ENCODE peak calls at places on chromosomes 11 and 22, in nine cellular contexts. J is activated T-cell treated with anti-CD3 and anti-CD28 coated beads for 48 hours; C is caudate nucleus; S is glutamatergic neuron; U is stimulated activated CD8-positive, alpha-beta memory T cell treated with anti-CD3 and anti-CD28 coated beads, Interleukin-4, amount 100 ng/mL, for 24 hours; Z is left ventricle myocardium inferior; B is activated CD4-positive, alpha-beta T cell treated with anti-CD3 and anti-CD28 coated beads, Interleukin-2, amount 50 U/mL, for 4 hours; P is cerebellum; X is stimulated activated CD4-positive, alpha-beta T cell treated with anti-CD3 and anti-CD28 coated beads, Interleukin-4, amount 100 ng/mL, for 24 hours. G is an unnamed sample.

GRCh38 chr11:69294621-69295078 is 695 bp downstream of the MYEOV start:
- DNase-seq in J (no peak), C (no peak), S (no peak), U (no peak), Z (no peak), B (no peak), P (no peak), X (no peak), G (no peak)

GRCh38 chr11:101127699-101128570 is 1.7 kb downstream of the PGR start:
- DNase-seq in J (no peak), C (no peak), S (peak; percentile 53), U (no peak), Z (peak; percentile 33), B (no peak), P (no peak), X (no peak), G (peak; percentile 9)

GRCh38 chr11:119482561-119483001 is 59.6 kb upstream of the THY1 start:
- DNase-seq in J (no peak), C (no peak), S (no peak), U (no peak), Z (no peak), B (no peak), P (no peak), X (no peak), G (no peak)

GRCh38 chr11:98260983-98261382 is 759.8 kb upstream of the CNTN5 start:
- DNase-seq in J (no peak), C (no peak), S (no peak), U (no peak), Z (no peak), B (no peak), P (no peak), X (no peak), G (no peak)

GRCh38 chr11:113435190-113435968 is 39.8 kb downstream of the DRD2 start:
- DNase-seq in J (no peak), C (peak; percentile 25), S (no peak), U (no peak), Z (no peak), B (no peak), P (no peak), X (no peak), G (no peak)

GRCh38 chr11:47917643-47918369 is 62.6 kb upstream of the PTPRJ start:
- DNase-seq in J (no peak), C (peak; percentile 39), S (no peak), U (no peak), Z (peak; percentile 78), B (no peak), P (no peak), X (no peak), G (peak; percentile 42)

GRCh38 chr11:27718853-27719574 is 18.8 kb upstream of the BDNF start:
- DNase-seq in J (no peak), C (no peak), S (peak; percentile 80), U (no peak), Z (peak; percentile 22), B (no peak), P (peak; percentile 48), X (no peak), G (no peak)

GRCh38 chr11:27451528-27451927 is 21.1 kb downstream of the LGR4 start:
- DNase-seq in J (no peak), C (no peak), S (no peak), U (no peak), Z (no peak), B (no peak), P (no peak), X (no peak), G (no peak)

GRCh38 chr11:119309411-119309810 is 7.5 kb downstream of the MCAM start:
- DNase-seq in J (no peak), C (no peak), S (no peak), U (no peak), Z (no peak), B (no peak), P (no peak), X (no peak), G (no peak)

GRCh38 chr22:29341056-29341848 is 25.8 kb upstream of the RASL10A start:
- DNase-seq in J (no peak), C (no peak), S (no peak), U (no peak), Z (no peak), B (no peak), P (no peak), X (no peak), G (no peak)

GRCh38 chr11:1146311-1146864 is 11.4 kb upstream of the MUC5AC start:
- DNase-seq in J (no peak), C (no peak), S (no peak), U (no peak), Z (no peak), B (no peak), P (no peak), X (peak; percentile 2), G (no peak)

GRCh38 chr11:134120143-134120850 is 51.4 kb downstream of the JAM3 start:
- DNase-seq in J (no peak), C (peak; percentile 8), S (peak; percentile 28), U (no peak), Z (peak; percentile 53), B (no peak), P (peak; percentile 49), X (no peak), G (no peak)

GRCh38 chr22:26650722-26651421 is 6.5 kb upstream of the MIAT start:
- DNase-seq in J (no peak), C (no peak), S (no peak), U (no peak), Z (no peak), B (no peak), P (no peak), X (no peak), G (no peak)

GRCh38 chr11:34162856-34163255 is 57.4 kb downstream of the NAT10 start:
- DNase-seq in J (no peak), C (no peak), S (no peak), U (no peak), Z (no peak), B (no peak), P (no peak), X (no peak), G (no peak)

GRCh38 chr22:42985541-42985925 is 29.4 kb downstream of the PACSIN2 start:
- DNase-seq in J (no peak), C (no peak), S (no peak), U (no peak), Z (no peak), B (no peak), P (no peak), X (no peak), G (no peak)

GRCh38 chr11:60130496-60130895 is 42.0 kb downstream of the MS4A2 start:
- DNase-seq in J (no peak), C (no peak), S (no peak), U (no peak), Z (no peak), B (no peak), P (peak; percentile 37), X (no peak), G (no peak)

GRCh38 chr11:78168539-78169477 is 19.6 kb downstream of the KCTD21 start:
- DNase-seq in J (no peak), C (no peak), S (peak; percentile 52), U (no peak), Z (peak; percentile 87), B (no peak), P (no peak), X (no peak), G (no peak)

GRCh38 chr11:59510917-59511589 is at the start of gene OR4D9:
- DNase-seq in J (no peak), C (no peak), S (no peak), U (no peak), Z (no peak), B (no peak), P (no peak), X (no peak), G (no peak)

GRCh38 chr11:70643642-70644041 is 245.3 kb downstream of the CTTN start:
- DNase-seq in J (no peak), C (no peak), S (no peak), U (no peak), Z (no peak), B (no peak), P (no peak), X (no peak), G (no peak)

GRCh38 chr11:62792193-62792575 is 378 bp upstream of the TMEM223 start:
- DNase-seq in J (no peak), C (no peak), S (no peak), U (no peak), Z (peak; percentile 45), B (no peak), P (no peak), X (no peak), G (peak; percentile 23)

GRCh38 chr11:783581-784015 is 6.3 kb downstream of the CEND1 start:
- DNase-seq in J (no peak), C (peak; percentile 78), S (peak; percentile 92), U (no peak), Z (peak; percentile 68), B (no peak), P (peak; percentile 91), X (peak; percentile 51), G (no peak)

GRCh38 chr22:44988671-44989070 is 21.1 kb downstream of the PHF21B start:
- DNase-seq in J (no peak), C (no peak), S (no peak), U (no peak), Z (no peak), B (no peak), P (no peak), X (no peak), G (no peak)